ENCODE peak calls at places on chromosomes 16 and 17, in eight cellular contexts. T is cardiac muscle cell, Q is hepatocyte, Y is neural progenitor cell, L is stomach, J is pancreas, E is small intestine, V is RWPE1. X is an unnamed sample.

GRCh38 chr17:79522414-79522813 is 88.4 kb downstream of the RBFOX3 start:
- DNase-seq in Y (no peak), Q (no peak), E (no peak), L (no peak), J (no peak), V (no peak), T (no peak), X (no peak)

GRCh38 chr17:75738218-75738802 is 17.1 kb downstream of the ITGB4 start:
- DNase-seq in Y (no peak), Q (no peak), T (no peak), E (no peak), J (no peak), L (no peak), V (no peak), X (no peak)

GRCh38 chr17:35373984-35374765 is 754 bp upstream of the SLFN11 start:
- DNase-seq in V (peak), J (peak), L (peak), E (peak), Y (peak), Q (peak), T (peak), X (peak)

GRCh38 chr17:57569860-57570259 is 175.2 kb downstream of the CCDC182 start:
- DNase-seq in J (no peak), E (no peak), Q (no peak), V (no peak), Y (no peak), T (no peak), L (no peak), X (no peak)

GRCh38 chr16:85706449-85707034 is 17.8 kb upstream of the GINS2 start:
- DNase-seq in J (no peak), Q (no peak), V (no peak), E (no peak), T (no peak), Y (no peak), L (no peak), X (no peak)

GRCh38 chr17:36938566-36939058 is 1.3 kb downstream of the LHX1 start:
- DNase-seq in Q (no peak), Y (peak), L (no peak), V (no peak), J (no peak), E (no peak), T (no peak), X (no peak)

GRCh38 chr16:14491831-14492529 is 138.1 kb downstream of the PARN start:
- DNase-seq in T (no peak), E (no peak), V (no peak), Y (no peak), J (no peak), L (no peak), Q (no peak), X (no peak)

GRCh38 chr17:81516439-81516838 is 3.8 kb upstream of the ACTG1 start:
- DNase-seq in Y (no peak), E (no peak), L (no peak), V (no peak), J (no peak), T (peak), Q (no peak), X (no peak)

GRCh38 chr17:8473451-8474192 is 37.9 kb downstream of the NDEL1 start:
- DNase-seq in T (no peak), Y (no peak), Q (no peak), V (no peak), L (no peak), E (no peak), J (no peak), X (no peak)

GRCh38 chr17:36721560-36722120 is 120.3 kb downstream of the MRM1 start:
- DNase-seq in T (no peak), J (no peak), L (no peak), Y (no peak), Q (no peak), E (no peak), V (no peak), X (no peak)

GRCh38 chr17:67999291-67999911 is 3.1 kb upstream of the C17orf58 start:
- DNase-seq in T (no peak), J (no peak), Y (no peak), E (no peak), Q (peak), V (peak), L (no peak), X (no peak)

GRCh38 chr17:77769215-77769614 is 189.3 kb upstream of the TNRC6C start:
- DNase-seq in Q (no peak), V (no peak), E (no peak), T (no peak), J (no peak), L (no peak), Y (no peak), X (no peak)

GRCh38 chr16:12337776-12338655 is 361.5 kb downstream of the SNX29 start:
- DNase-seq in L (no peak), J (no peak), Q (no peak), T (no peak), Y (no peak), V (no peak), E (no peak), X (no peak)

GRCh38 chr17:78817123-78817522 is 23.5 kb downstream of the USP36 start:
- DNase-seq in J (no peak), Q (no peak), Y (no peak), T (no peak), V (no peak), L (no peak), E (peak), X (peak)

GRCh38 chr16:84741351-84741791 is 41.6 kb downstream of the USP10 start:
- DNase-seq in Y (no peak), Q (no peak), T (no peak), E (no peak), J (no peak), L (no peak), V (no peak), X (no peak)

GRCh38 chr17:68085751-68086445 is 50.4 kb downstream of the KPNA2 start:
- DNase-seq in Q (peak), V (no peak), Y (peak), E (peak), J (no peak), L (peak), T (no peak), X (no peak)

GRCh38 chr17:27748360-27748825 is 51.9 kb downstream of the NOS2 start:
- DNase-seq in V (no peak), L (no peak), J (no peak), T (no peak), Q (no peak), Y (no peak), E (no peak), X (no peak)

GRCh38 chr17:7466318-7466643 is 13.2 kb downstream of the ZBTB4 start:
- DNase-seq in E (no peak), L (no peak), T (no peak), Y (no peak), Q (no peak), V (no peak), J (no peak), X (no peak)

GRCh38 chr17:37745801-37746426 is 1.1 kb upstream of the HNF1B start:
- DNase-seq in Y (no peak), E (peak), L (no peak), Q (no peak), J (no peak), T (no peak), V (no peak), X (no peak)

GRCh38 chr17:62573480-62574117 is 53.9 kb upstream of the MRC2 start:
- DNase-seq in L (no peak), V (no peak), J (no peak), Q (no peak), E (peak), Y (no peak), T (no peak), X (no peak)

GRCh38 chr17:72922223-72922622 is 170.3 kb downstream of the SLC39A11 start:
- DNase-seq in Y (no peak), E (peak), V (no peak), J (no peak), T (no peak), L (no peak), Q (no peak), X (no peak)

GRCh38 chr17:81434079-81434478 is 38.8 kb downstream of the BAHCC1 start:
- DNase-seq in Y (no peak), Q (no peak), L (peak), E (no peak), T (no peak), J (peak), V (no peak), X (no peak)

GRCh38 chr17:77374170-77374936 is 233.6 kb downstream of the SEC14L1 start:
- DNase-seq in J (peak), L (peak), E (peak), T (peak), V (no peak), Q (peak), Y (peak), X (peak)

GRCh38 chr16:89880477-89881367 is 7.3 kb downstream of the TCF25 start:
- DNase-seq in V (peak), Q (no peak), L (no peak), T (no peak), Y (no peak), J (no peak), E (no peak), X (no peak)

GRCh38 chr16:30740364-30741251 is 7.6 kb upstream of the PHKG2 start:
- DNase-seq in L (peak), E (peak), J (peak), T (no peak), Y (no peak), Q (peak), V (peak), X (no peak)

GRCh38 chr16:11630230-11631056 is 37.8 kb upstream of the SNN start:
- DNase-seq in T (no peak), V (no peak), E (no peak), Q (no peak), L (no peak), Y (no peak), J (peak), X (no peak)

GRCh38 chr16:69350536-69351133 is 951 bp downstream of the TMED6 start:
- DNase-seq in E (no peak), Y (no peak), L (peak), Q (no peak), V (no peak), J (no peak), T (no peak), X (no peak)

GRCh38 chr16:48614759-48615158 is 4.8 kb upstream of the N4BP1 start:
- DNase-seq in T (no peak), E (no peak), L (peak), Q (no peak), J (no peak), Y (no peak), V (no peak), X (no peak)

GRCh38 chr16:82926500-82926899 is 299.7 kb downstream of the CDH13 start:
- DNase-seq in V (no peak), Q (no peak), J (no peak), T (no peak), Y (no peak), L (no peak), E (no peak), X (no peak)

GRCh38 chr17:980406-981291 is 1.1 kb upstream of the NXN start:
- DNase-seq in Q (peak), L (peak), Y (peak), V (peak), T (peak), J (peak), E (peak), X (peak)

GRCh38 chr16:67236551-67237395 is 9.8 kb downstream of the TMEM208 start:
- DNase-seq in J (no peak), Y (peak), L (no peak), V (peak), E (peak), T (peak), Q (peak), X (peak)

DNA sequence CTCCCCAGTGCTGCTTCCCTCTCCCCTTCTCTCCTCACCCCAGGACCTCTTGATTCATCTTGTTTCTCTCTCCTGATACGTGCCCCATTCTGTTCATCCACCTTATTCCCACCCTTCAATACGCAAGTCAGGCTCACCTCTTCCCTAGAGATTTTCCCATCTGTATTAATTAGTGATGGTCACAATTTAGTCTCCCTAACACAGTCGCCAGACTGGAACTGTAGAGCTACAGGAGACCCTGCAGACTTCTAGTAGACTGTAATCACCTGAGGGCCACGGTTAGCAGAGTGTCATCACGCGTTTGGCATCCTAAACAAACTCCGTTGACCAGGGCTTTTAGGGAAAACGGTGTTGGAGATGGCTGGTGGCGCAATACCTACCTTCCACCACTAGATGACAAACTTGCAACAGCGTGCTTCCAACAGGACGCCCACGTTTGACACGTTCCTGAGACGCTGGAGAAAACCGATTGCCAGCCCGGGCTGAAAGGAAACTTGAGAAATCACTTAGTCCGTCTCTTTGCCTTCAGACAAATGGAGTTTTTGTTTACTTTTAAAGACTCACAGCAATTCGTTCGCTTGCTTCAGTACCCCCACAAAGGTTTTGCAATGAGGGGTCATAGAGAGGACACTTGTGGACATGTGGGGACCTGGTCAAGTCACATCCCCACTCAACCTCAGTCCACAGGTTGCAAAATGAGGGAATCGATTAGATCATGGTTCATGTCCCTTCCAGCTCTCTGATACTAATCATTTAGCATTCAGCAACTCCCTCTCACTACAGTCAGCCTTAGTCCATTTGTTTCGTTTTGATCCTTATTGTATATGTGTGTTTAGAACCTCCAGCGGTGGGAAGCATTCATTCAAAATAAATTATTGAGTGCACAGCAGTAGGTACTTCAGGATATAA is 20.6 kb downstream of the MYL4 start:
- DNase-seq in V (peak), L (peak), E (peak), Q (peak), T (peak), Y (peak), J (peak), X (peak)
- H3K27ac ChIP-seq in V (no peak), L (peak), E (peak), Q (peak), T (peak), Y (no peak), J (no peak), X (no peak)

GRCh38 chr17:43546317-43547188 is at the start of gene ETV4:
- DNase-seq in Q (peak), V (peak), J (peak), L (peak), T (peak), Y (peak), E (peak), X (peak)
- H3K27ac ChIP-seq in Q (peak), V (peak), J (peak), L (peak), T (no peak), Y (no peak), E (no peak), X (no peak)

DNA sequence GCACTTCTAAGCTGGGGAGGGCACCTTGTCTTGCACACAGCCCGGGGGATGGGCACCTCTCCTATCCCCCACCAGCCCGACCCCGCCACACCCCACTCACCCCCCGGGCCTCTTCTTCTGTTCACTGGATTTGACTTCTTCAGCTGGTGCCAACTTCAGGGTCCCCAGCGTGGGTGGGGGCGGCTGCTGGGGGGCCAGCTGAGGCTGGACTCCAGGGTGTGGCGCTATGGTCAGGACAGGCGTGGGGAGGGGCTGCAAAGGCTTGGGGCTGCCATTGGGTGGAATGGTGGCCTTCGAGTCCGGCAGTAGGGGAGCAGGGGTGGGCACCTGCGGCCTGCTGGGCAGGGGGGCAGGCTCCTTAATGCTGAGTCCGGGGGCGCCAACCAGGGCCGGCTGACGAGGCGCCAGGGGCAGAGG is 6.1 kb downstream of the MNT start:
- DNase-seq in E (no peak), T (no peak), V (no peak), J (peak), Q (no peak), L (no peak), Y (no peak), X (no peak)
- H3K27ac ChIP-seq in E (no peak), T (peak), V (peak), J (no peak), Q (peak), L (peak), Y (no peak), X (no peak)

DNA sequence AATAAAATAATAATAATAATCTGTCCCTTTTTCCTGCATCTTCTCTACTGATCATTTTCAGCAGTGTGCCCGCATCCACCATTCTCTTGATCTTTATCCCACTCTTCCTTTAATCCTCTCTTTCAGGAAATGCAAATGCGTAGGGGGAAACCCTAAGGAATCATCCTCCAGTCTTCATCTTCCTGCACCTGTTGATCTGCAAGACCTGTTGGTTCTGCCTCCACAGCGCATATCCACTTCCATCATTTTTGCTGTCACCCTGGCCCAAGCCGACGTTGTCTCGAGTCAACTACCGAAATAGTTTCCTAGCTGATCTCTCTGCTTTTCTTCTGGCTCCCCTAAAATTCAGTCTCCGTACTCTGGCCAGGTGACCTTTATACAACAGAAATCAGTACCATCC is 24.5 kb downstream of the ADORA2B start:
- DNase-seq in Q (no peak), L (no peak), Y (no peak), T (no peak), J (no peak), E (no peak), V (no peak), X (no peak)
- H3K27ac ChIP-seq in Q (no peak), L (no peak), Y (no peak), T (no peak), J (no peak), E (no peak), V (peak), X (no peak)

DNA sequence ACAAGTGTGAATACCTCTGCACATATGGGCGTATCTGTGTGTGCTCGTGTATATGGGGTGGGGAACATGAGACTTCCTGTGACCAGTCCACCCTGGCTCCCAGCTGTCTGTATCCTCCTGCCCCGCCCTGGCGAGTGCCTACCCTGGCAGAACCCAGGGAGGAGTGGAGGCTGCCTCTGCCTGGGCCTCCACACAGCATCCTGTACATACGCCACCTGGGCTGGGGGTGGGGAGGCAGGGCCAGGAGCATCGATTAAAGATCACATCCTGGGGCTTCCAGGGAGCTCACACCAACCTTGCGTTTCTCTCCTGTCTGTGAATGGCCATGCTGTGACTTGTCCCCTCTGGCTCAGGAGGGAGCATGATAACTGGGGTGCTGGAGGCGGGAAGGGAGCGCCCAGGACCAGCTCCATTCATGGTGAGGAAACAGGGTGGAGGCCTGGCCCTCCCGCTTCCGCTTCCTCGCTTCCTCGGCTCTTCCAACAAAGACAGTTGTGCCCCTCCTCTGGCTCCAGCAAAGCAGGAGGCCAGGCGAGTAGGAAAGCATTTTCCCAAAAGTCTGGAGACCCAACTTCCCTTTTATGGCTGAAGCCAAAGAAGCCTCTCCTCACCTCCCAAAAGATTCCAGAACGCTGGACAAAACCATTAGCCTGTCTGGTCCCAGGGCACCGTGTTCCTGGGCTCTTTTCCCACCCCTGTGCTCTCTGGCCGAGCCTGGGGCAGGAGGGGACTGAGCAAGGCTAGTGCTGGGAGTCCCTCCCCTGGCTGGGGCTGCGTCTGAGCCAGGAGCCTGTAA is 23.0 kb downstream of the ADAM11 start:
- DNase-seq in J (no peak), T (no peak), Q (no peak), L (no peak), V (no peak), E (no peak), Y (peak), X (no peak)
- H3K27ac ChIP-seq in J (no peak), T (peak), Q (no peak), L (peak), V (no peak), E (no peak), Y (peak), X (no peak)

DNA sequence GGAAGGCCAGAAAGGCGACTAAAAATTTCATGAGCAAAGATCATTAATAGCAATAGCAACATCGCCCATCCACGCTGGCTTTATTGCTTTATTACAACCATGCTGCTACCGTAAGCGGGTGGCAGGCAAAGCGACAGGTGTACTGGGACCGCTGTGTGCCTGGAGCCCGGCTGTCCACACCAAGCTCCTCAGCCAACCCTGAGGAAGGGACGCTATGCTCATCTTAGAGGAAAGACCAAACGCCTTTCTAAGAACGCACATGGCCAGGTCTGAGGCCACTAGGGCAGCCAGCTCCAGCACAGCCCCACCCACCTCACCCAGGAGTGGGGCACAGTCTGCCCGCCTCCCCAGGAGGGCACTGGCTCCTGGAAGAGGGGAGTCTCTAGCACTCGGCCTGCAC is 28.0 kb downstream of the PEMT start:
- DNase-seq in Y (no peak), E (peak), T (no peak), J (no peak), Q (no peak), L (no peak), V (no peak), X (no peak)
- H3K27ac ChIP-seq in Y (no peak), E (no peak), T (no peak), J (no peak), Q (no peak), L (peak), V (no peak), X (no peak)